ENCODE peak calls at places on chromosomes 12 and 14, in seven cellular contexts. P is OCI-LY7, A is dorsolateral prefrontal cortex, Q is mesenchymal stem cell, Y is fibroblast of lung, D is psoas muscle, M is WERI-Rb-1. S is an unnamed sample.
A peak's percentile ranks its signal among the peaks of the same experiment; 100 is the strongest.

GRCh38 chr12:21444193-21445146 is 7.0 kb downstream of the PYROXD1 start:
- DNase-seq in M (no peak), D (no peak), P (no peak), Y (no peak), A (no peak), Q (no peak), S (no peak)

GRCh38 chr14:103527408-103528157 is 1.4 kb upstream of the TRMT61A start:
- DNase-seq in A (no peak), D (no peak), M (no peak), Q (peak; percentile 57), Y (no peak), P (peak; percentile 45), S (peak; percentile 52)

GRCh38 chr12:104723895-104724294 is 234.2 kb downstream of the SLC41A2 start:
- DNase-seq in M (no peak), P (no peak), Y (no peak), A (no peak), D (no peak), Q (no peak), S (no peak)

GRCh38 chr12:79233341-79233761 is 368.8 kb downstream of the SYT1 start:
- DNase-seq in A (no peak), P (no peak), Q (no peak), Y (no peak), D (no peak), M (no peak), S (peak; percentile 39)

GRCh38 chr14:71725802-71726638 is 206.2 kb upstream of the RGS6 start:
- DNase-seq in A (no peak), P (no peak), Y (peak; percentile 85), Q (peak; percentile 90), M (no peak), D (no peak), S (peak; percentile 73)

GRCh38 chr12:6873094-6874006 is at the start of gene SPSB2:
- DNase-seq in Y (peak; percentile 94), Q (peak; percentile 96), P (peak; percentile 100), A (peak; percentile 94), D (peak; percentile 98), M (peak; percentile 99), S (peak; percentile 98)

GRCh38 chr12:19801941-19802340 is 362.6 kb downstream of the AEBP2 start:
- DNase-seq in D (no peak), Y (no peak), P (no peak), A (no peak), M (no peak), Q (peak; percentile 85), S (no peak)

GRCh38 chr12:116539905-116540482 is 19.2 kb upstream of the MAP1LC3B2 start:
- DNase-seq in Y (peak; percentile 74), Q (peak; percentile 64), P (no peak), M (peak; percentile 94), D (no peak), A (peak; percentile 70), S (peak; percentile 95)

GRCh38 chr12:10136637-10137205 is 6.7 kb upstream of the CLEC7A start:
- DNase-seq in Y (no peak), D (no peak), Q (no peak), M (no peak), A (no peak), P (no peak), S (no peak)

GRCh38 chr12:50661300-50662120 is 102.4 kb upstream of the ATF1 start:
- DNase-seq in Q (no peak), Y (no peak), P (no peak), M (no peak), A (no peak), D (no peak), S (no peak)

GRCh38 chr12:93894391-93895095 is 217.4 kb downstream of the CRADD start:
- DNase-seq in D (peak; percentile 94), M (no peak), Q (no peak), Y (peak; percentile 77), A (peak; percentile 76), P (no peak), S (peak; percentile 13)

GRCh38 chr12:123139926-123140674 is 10.8 kb downstream of the PITPNM2 start:
- DNase-seq in Q (peak; percentile 71), A (no peak), M (peak; percentile 89), P (no peak), D (no peak), Y (peak; percentile 30), S (no peak)

GRCh38 chr12:93186621-93187020 is 191.1 kb upstream of the NUDT4 start:
- DNase-seq in M (no peak), Q (no peak), A (no peak), P (no peak), D (no peak), Y (no peak), S (no peak)

DNA sequence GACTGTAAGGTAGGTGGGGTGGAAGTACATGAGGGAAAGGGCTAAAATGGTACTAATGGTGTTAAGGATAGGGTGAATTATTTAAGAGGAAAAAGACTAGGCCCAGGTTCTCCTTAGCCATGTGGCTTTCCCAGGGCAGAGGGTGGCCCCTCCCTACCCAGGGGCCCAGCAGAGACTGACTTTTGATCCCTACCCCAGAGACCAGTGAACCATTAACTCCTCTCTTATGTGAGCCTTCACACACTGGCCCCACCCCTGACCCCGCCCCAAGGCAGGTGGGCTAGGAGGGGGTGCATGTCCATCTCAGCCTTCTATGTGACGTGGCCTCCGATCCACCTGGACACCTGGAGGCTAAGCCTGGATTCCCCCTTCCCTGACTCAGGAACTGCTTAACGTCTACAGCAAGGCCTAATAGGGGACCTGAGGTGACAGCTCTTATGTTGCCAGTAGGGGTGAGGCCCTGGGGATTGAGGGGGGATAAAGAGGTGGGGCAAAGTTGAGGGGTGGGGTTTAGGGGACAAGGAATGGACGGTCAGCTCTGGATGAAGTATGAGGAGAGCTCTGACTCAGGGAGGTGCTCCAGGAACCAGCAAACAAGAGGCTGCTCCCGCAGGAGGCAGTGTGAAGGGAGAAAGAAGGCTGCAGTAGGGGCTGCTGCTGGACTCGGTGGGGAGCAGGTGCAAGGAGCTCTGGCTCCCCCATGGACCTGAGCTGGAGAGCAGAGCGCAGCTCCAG is 765 bp downstream of the SLC39A5 start:
- DNase-seq in Q (no peak), A (no peak), Y (no peak), M (peak; percentile 94), P (no peak), D (no peak), S (no peak)
- H3K27ac ChIP-seq in Q (no peak overlapping the region), A (no peak overlapping the region), Y (no peak overlapping the region), M (peak overlapping the region; percentile 88), P (no peak overlapping the region), D (no peak overlapping the region), S (no peak overlapping the region)

DNA sequence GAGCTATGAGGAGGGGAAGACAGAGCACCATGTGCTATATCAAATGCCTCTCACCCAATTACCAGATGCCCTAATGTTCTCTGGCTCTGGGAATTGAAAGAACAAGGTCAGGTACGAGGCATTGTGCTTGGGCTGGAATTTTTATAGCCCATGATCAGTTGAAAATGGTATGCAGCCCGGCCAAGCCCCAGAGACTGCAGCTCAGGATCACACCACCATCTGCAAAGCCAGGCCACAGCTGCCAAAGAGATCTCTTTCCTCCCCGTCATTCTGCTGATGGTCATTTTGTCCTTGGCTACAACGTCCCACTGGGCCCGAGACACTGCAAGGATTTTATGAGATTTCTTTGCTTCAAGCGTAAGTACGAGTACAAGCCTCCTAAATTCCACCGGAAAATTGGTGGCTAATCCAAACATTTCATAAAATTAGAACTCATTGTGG is 15.2 kb downstream of the NUAK1 start:
- DNase-seq in M (no peak), Q (peak; percentile 36), D (peak; percentile 92), A (no peak), Y (peak; percentile 42), P (no peak), S (no peak)
- H3K27ac ChIP-seq in M (no peak overlapping the region), Q (peak overlapping the region; percentile 11), D (peak overlapping the region; percentile 82), A (peak overlapping the region; percentile 23), Y (no peak overlapping the region), P (no peak overlapping the region), S (no peak overlapping the region)

DNA sequence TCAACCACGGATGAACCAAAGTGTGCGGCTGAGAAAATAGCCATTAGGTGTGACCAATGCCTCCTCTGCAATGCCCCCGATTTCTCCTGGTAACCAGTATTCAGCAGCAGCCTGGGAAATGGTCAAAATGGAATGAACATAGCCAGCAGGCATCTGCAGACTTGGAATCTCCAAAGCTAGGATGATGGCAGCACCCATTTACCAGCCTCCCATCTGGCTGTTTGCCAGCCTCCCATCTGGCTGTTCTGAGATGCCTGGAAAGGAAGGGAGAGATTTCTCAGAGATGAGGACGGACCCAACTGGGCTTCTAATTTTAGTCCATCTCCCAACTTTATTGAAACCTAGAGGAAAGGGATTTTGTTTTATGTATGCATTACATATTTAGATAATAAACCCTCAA is 16.2 kb downstream of the CLMN start:
- DNase-seq in A (peak; percentile 78), M (no peak), D (no peak), P (no peak), Y (no peak), Q (no peak), S (peak; percentile 27)
- H3K27ac ChIP-seq in A (peak overlapping the region; percentile 96), M (no peak overlapping the region), D (no peak overlapping the region), P (no peak overlapping the region), Y (no peak overlapping the region), Q (no peak overlapping the region), S (no peak overlapping the region)

DNA sequence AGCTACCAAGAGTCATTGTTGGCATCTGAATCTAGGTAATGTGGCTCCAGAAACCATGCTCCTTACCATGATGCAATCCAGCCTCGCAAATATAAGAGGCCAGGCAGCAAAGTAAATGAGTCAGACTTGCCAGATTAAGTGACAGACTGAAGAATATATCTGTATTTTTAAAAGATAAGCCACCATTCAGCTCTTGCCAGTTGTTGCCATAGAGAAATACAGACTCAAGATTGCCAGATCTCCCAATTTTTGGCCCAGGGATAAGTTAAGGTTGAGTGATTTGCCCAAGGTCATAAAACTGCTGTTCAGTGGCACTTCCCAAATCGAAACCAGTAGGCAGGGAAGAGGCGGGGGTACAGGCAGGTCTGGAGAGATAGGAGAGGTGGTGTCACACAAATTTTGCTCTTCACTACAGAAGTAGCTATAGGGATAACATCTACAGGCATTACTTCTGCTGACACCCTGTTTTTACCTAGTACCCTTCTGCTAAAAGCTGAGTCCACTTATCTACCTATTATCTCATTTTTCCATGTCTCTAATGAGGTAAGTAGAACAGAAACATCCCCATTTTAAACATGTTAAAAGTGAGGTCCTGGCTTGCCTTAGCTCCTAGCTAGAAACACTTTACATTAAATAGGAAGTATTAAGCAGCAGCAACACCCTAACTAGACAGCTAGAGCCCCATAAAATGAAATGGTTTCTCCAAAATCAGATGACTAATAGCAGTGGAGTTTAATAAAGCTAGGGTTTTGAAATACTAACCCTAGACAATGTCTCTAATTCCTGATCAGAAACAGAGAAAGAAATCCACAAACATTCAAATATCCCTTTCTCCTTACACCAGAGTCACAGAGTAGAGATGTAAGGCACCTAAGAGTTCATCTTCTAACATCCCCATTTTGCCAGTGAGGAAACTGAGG is 19.5 kb downstream of the DCAF5 start:
- DNase-seq in P (no peak), M (no peak), Q (peak; percentile 81), A (no peak), Y (peak; percentile 77), D (no peak), S (peak; percentile 54)
- H3K27ac ChIP-seq in P (no peak overlapping the region), M (no peak overlapping the region), Q (no peak overlapping the region), A (no peak overlapping the region), Y (no peak overlapping the region), D (peak overlapping the region; percentile 53), S (peak overlapping the region; percentile 62)

DNA sequence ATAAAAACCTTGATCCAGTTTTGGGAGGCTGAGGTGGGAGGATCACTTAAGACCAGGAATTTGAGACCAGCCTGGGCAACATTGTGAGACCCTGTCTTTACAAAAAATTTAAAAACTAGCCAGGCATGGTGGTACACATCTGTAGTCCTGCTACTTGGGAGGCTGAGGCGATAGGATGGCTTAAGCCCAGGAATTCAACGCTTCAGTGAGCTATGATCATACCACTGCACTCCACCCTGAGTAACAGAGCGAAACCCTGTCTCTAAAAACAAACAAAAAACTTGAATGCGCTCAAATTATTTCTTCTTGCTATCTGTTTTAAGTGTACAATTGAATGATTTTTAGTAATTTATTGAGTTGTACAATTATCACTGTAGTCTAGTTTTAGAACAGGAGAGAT is 20.1 kb downstream of the WDR20 start:
- DNase-seq in D (no peak), Q (no peak), Y (no peak), M (no peak), A (no peak), P (no peak), S (no peak)
- H3K27ac ChIP-seq in D (no peak overlapping the region), Q (no peak overlapping the region), Y (no peak overlapping the region), M (no peak overlapping the region), A (no peak overlapping the region), P (no peak overlapping the region), S (no peak overlapping the region)